ENCODE peak calls at places on chromosome 4, in seven cellular contexts. One of them, this sample, is unnamed.

GRCh38 chr4:168199262-168199957 is 107.1 kb downstream of the ANXA10 start:
- DNase-seq in WTC11: no peak
- DNase-seq in mucosa of descending colon: no peak
- DNase-seq in astrocyte: no peak
- DNase-seq in coronary artery: no peak
- DNase-seq in GM10248: no peak
- DNase-seq in bronchial epithelial cell: no peak
- DNase-seq in this sample: no peak

GRCh38 chr4:11634283-11634682 is 205.6 kb upstream of the HS3ST1 start:
- DNase-seq in WTC11: no peak
- DNase-seq in coronary artery: no peak
- DNase-seq in astrocyte: no peak
- DNase-seq in bronchial epithelial cell: peak
- DNase-seq in mucosa of descending colon: peak
- DNase-seq in GM10248: no peak
- DNase-seq in this sample: no peak

GRCh38 chr4:1784395-1784788 is 8.7 kb upstream of the FGFR3 start:
- DNase-seq in coronary artery: no peak
- DNase-seq in astrocyte: no peak
- DNase-seq in mucosa of descending colon: no peak
- DNase-seq in bronchial epithelial cell: no peak
- DNase-seq in WTC11: no peak
- DNase-seq in GM10248: no peak
- DNase-seq in this sample: no peak

GRCh38 chr4:182589100-182589499 is 328.1 kb downstream of the DCTD start:
- DNase-seq in coronary artery: no peak
- DNase-seq in GM10248: no peak
- DNase-seq in mucosa of descending colon: no peak
- DNase-seq in astrocyte: no peak
- DNase-seq in WTC11: no peak
- DNase-seq in bronchial epithelial cell: no peak
- DNase-seq in this sample: no peak

GRCh38 chr4:80336582-80336981 is 1.1 kb downstream of the CFAP299 start:
- DNase-seq in WTC11: peak
- DNase-seq in mucosa of descending colon: peak
- DNase-seq in astrocyte: peak
- DNase-seq in bronchial epithelial cell: peak
- DNase-seq in coronary artery: no peak
- DNase-seq in GM10248: no peak
- DNase-seq in this sample: no peak

GRCh38 chr4:147828361-147828760 is 96.5 kb downstream of the ARHGAP10 start:
- DNase-seq in coronary artery: no peak
- DNase-seq in astrocyte: peak
- DNase-seq in GM10248: no peak
- DNase-seq in mucosa of descending colon: no peak
- DNase-seq in bronchial epithelial cell: peak
- DNase-seq in WTC11: no peak
- DNase-seq in this sample: no peak

GRCh38 chr4:663438-664428 is 10.3 kb downstream of the ATP5ME start:
- DNase-seq in mucosa of descending colon: peak
- DNase-seq in WTC11: peak
- DNase-seq in bronchial epithelial cell: no peak
- DNase-seq in coronary artery: no peak
- DNase-seq in astrocyte: no peak
- DNase-seq in GM10248: peak
- DNase-seq in this sample: no peak

GRCh38 chr4:151917145-151917775 is 156.5 kb upstream of the GATB start:
- DNase-seq in mucosa of descending colon: no peak
- DNase-seq in bronchial epithelial cell: no peak
- DNase-seq in coronary artery: no peak
- DNase-seq in astrocyte: no peak
- DNase-seq in WTC11: no peak
- DNase-seq in GM10248: no peak
- DNase-seq in this sample: no peak

GRCh38 chr4:171956678-171957077 is 143.5 kb downstream of the GALNTL6 start:
- DNase-seq in mucosa of descending colon: no peak
- DNase-seq in astrocyte: no peak
- DNase-seq in GM10248: no peak
- DNase-seq in coronary artery: no peak
- DNase-seq in WTC11: no peak
- DNase-seq in bronchial epithelial cell: peak
- DNase-seq in this sample: no peak

GRCh38 chr4:140213736-140214135 is 59.8 kb upstream of the MAML3 start:
- DNase-seq in astrocyte: peak
- DNase-seq in bronchial epithelial cell: peak
- DNase-seq in WTC11: no peak
- DNase-seq in GM10248: no peak
- DNase-seq in mucosa of descending colon: no peak
- DNase-seq in coronary artery: no peak
- DNase-seq in this sample: no peak

GRCh38 chr4:158302076-158302866 is 92.0 kb downstream of the TMEM144 start:
- DNase-seq in coronary artery: no peak
- DNase-seq in GM10248: no peak
- DNase-seq in astrocyte: peak
- DNase-seq in bronchial epithelial cell: peak
- DNase-seq in WTC11: no peak
- DNase-seq in mucosa of descending colon: no peak
- DNase-seq in this sample: no peak

GRCh38 chr4:48974979-48975640 is 11.0 kb upstream of the CWH43 start:
- DNase-seq in WTC11: no peak
- DNase-seq in bronchial epithelial cell: no peak
- DNase-seq in mucosa of descending colon: no peak
- DNase-seq in astrocyte: no peak
- DNase-seq in GM10248: no peak
- DNase-seq in coronary artery: no peak
- DNase-seq in this sample: no peak

GRCh38 chr4:104728380-104729122 is 233.9 kb upstream of the CXXC4 start:
- DNase-seq in mucosa of descending colon: no peak
- DNase-seq in WTC11: no peak
- DNase-seq in GM10248: no peak
- DNase-seq in bronchial epithelial cell: peak
- DNase-seq in astrocyte: peak
- DNase-seq in coronary artery: no peak
- DNase-seq in this sample: no peak

GRCh38 chr4:53929955-53930798 is 134.2 kb downstream of the CHIC2 start:
- DNase-seq in astrocyte: peak
- DNase-seq in mucosa of descending colon: peak
- DNase-seq in bronchial epithelial cell: peak
- DNase-seq in coronary artery: peak
- DNase-seq in WTC11: peak
- DNase-seq in GM10248: peak
- DNase-seq in this sample: no peak

GRCh38 chr4:2252530-2252924 is 9.4 kb downstream of the MXD4 start:
- DNase-seq in astrocyte: no peak
- DNase-seq in GM10248: no peak
- DNase-seq in WTC11: no peak
- DNase-seq in bronchial epithelial cell: no peak
- DNase-seq in mucosa of descending colon: no peak
- DNase-seq in coronary artery: no peak
- DNase-seq in this sample: no peak

GRCh38 chr4:186029731-186030421 is 39.1 kb upstream of the TLR3 start:
- DNase-seq in GM10248: no peak
- DNase-seq in coronary artery: peak
- DNase-seq in astrocyte: peak
- DNase-seq in bronchial epithelial cell: peak
- DNase-seq in mucosa of descending colon: peak
- DNase-seq in WTC11: peak
- DNase-seq in this sample: no peak

GRCh38 chr4:182143086-182143821 is 99.9 kb upstream of the TENM3 start:
- DNase-seq in mucosa of descending colon: peak
- DNase-seq in coronary artery: no peak
- DNase-seq in astrocyte: peak
- DNase-seq in bronchial epithelial cell: no peak
- DNase-seq in GM10248: no peak
- DNase-seq in WTC11: peak
- DNase-seq in this sample: no peak

GRCh38 chr4:84852081-84852480 is 114.4 kb downstream of the WDFY3 start:
- DNase-seq in GM10248: no peak
- DNase-seq in WTC11: no peak
- DNase-seq in mucosa of descending colon: no peak
- DNase-seq in astrocyte: peak
- DNase-seq in coronary artery: no peak
- DNase-seq in bronchial epithelial cell: no peak
- DNase-seq in this sample: no peak

GRCh38 chr4:111838406-111838930 is 306.8 kb upstream of the FAM241A start:
- DNase-seq in astrocyte: no peak
- DNase-seq in WTC11: no peak
- DNase-seq in coronary artery: no peak
- DNase-seq in bronchial epithelial cell: no peak
- DNase-seq in GM10248: peak
- DNase-seq in mucosa of descending colon: no peak
- DNase-seq in this sample: no peak

GRCh38 chr4:41209187-41209586 is 5.2 kb downstream of the APBB2 start:
- DNase-seq in bronchial epithelial cell: no peak
- DNase-seq in coronary artery: no peak
- DNase-seq in astrocyte: peak
- DNase-seq in mucosa of descending colon: peak
- DNase-seq in WTC11: no peak
- DNase-seq in GM10248: no peak
- DNase-seq in this sample: no peak

GRCh38 chr4:143207555-143207954 is 22.8 kb downstream of the USP38 start:
- DNase-seq in astrocyte: no peak
- DNase-seq in mucosa of descending colon: no peak
- DNase-seq in coronary artery: no peak
- DNase-seq in GM10248: no peak
- DNase-seq in bronchial epithelial cell: peak
- DNase-seq in WTC11: no peak
- DNase-seq in this sample: no peak

GRCh38 chr4:143199503-143199902 is 14.8 kb downstream of the USP38 start:
- DNase-seq in astrocyte: no peak
- DNase-seq in WTC11: no peak
- DNase-seq in mucosa of descending colon: no peak
- DNase-seq in coronary artery: no peak
- DNase-seq in GM10248: no peak
- DNase-seq in bronchial epithelial cell: no peak
- DNase-seq in this sample: no peak

GRCh38 chr4:143203577-143203976 is 18.9 kb downstream of the USP38 start:
- DNase-seq in mucosa of descending colon: no peak
- DNase-seq in GM10248: no peak
- DNase-seq in bronchial epithelial cell: no peak
- DNase-seq in coronary artery: no peak
- DNase-seq in WTC11: no peak
- DNase-seq in astrocyte: no peak
- DNase-seq in this sample: no peak

GRCh38 chr4:143202824-143203223 is 18.1 kb downstream of the USP38 start:
- DNase-seq in astrocyte: no peak
- DNase-seq in WTC11: no peak
- DNase-seq in GM10248: no peak
- DNase-seq in coronary artery: no peak
- DNase-seq in mucosa of descending colon: no peak
- DNase-seq in bronchial epithelial cell: peak
- DNase-seq in this sample: no peak
- TF ChIP-seq CTCF in astrocyte: peak
- TF ChIP-seq CTCF in WTC11: no peak
- TF ChIP-seq CTCF in GM10248: peak
- TF ChIP-seq CTCF in coronary artery: peak
- TF ChIP-seq CTCF in mucosa of descending colon: no peak
- TF ChIP-seq CTCF in bronchial epithelial cell: no peak
- TF ChIP-seq CTCF in this sample: peak

DNA sequence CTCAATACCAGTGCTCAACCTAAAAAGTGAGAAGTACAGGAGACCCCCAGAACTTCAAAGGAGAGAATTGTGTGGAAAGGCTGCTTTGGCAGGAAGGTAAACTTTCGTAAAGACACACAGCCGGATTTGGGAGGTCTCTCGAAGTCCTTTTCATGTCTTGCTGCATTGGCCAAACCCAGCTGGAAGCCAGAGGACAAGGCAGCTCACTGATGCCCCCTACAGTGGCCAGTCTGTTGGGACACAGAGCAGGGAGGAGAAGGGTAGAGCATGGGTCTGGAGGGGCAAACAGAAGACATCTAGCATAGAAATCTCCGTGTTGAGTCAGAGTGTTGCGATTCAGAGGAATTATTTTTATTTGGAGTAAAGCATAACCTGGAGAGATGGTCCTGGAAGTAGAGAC is 198.9 kb downstream of the ANK2 start:
- DNase-seq in WTC11: peak
- DNase-seq in GM10248: no peak
- DNase-seq in bronchial epithelial cell: no peak
- DNase-seq in mucosa of descending colon: no peak
- DNase-seq in coronary artery: no peak
- DNase-seq in astrocyte: no peak
- DNase-seq in this sample: no peak
- TF ChIP-seq CTCF in WTC11: peak
- TF ChIP-seq CTCF in GM10248: no peak
- TF ChIP-seq CTCF in bronchial epithelial cell: no peak
- TF ChIP-seq CTCF in mucosa of descending colon: no peak
- TF ChIP-seq CTCF in coronary artery: no peak
- TF ChIP-seq CTCF in astrocyte: no peak
- TF ChIP-seq CTCF in this sample: no peak

DNA sequence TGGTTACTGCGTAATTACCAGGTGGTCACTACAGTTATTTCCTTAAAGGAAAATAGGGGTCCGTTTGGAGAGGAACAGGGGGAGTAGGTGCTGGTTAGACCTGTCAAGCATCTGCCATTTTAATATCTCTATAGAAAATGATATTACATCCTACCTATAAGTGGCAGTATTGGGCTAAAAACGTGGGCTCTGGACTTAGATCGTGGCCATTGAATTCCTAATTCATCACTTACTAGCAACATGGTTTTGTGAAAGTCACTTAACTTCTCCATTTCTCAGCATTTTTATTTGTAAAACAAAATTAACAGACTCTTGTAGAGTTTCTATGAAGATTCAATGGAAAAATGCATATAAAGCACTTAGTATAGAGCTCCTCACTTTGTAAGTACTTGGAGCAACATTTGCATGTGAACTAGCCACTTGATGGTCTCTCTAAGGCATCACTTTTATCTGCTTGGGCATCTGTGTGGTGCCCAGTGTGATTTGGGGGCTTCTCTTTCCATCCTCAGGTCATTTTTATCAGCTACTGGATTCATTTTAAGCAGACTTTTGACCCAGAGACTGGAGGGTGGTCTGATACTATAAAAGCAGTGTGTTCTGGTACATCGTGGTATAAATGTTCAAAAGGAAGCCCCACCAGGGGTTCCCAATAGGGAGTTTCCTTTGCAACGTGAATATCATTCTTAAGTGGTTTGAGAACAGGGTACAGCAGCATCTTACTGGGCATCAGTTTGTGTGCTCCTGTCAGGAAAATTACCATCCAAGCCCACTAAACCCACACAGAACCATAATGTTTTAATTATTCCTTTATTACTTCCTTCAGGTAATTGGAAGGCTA is 42.7 kb upstream of the RASSF6 start:
- DNase-seq in WTC11: no peak
- DNase-seq in GM10248: peak
- DNase-seq in coronary artery: no peak
- DNase-seq in mucosa of descending colon: no peak
- DNase-seq in bronchial epithelial cell: peak
- DNase-seq in astrocyte: peak
- DNase-seq in this sample: no peak
- TF ChIP-seq CTCF in WTC11: no peak
- TF ChIP-seq CTCF in GM10248: peak
- TF ChIP-seq CTCF in coronary artery: no peak
- TF ChIP-seq CTCF in mucosa of descending colon: no peak
- TF ChIP-seq CTCF in bronchial epithelial cell: peak
- TF ChIP-seq CTCF in astrocyte: peak
- TF ChIP-seq CTCF in this sample: peak

DNA sequence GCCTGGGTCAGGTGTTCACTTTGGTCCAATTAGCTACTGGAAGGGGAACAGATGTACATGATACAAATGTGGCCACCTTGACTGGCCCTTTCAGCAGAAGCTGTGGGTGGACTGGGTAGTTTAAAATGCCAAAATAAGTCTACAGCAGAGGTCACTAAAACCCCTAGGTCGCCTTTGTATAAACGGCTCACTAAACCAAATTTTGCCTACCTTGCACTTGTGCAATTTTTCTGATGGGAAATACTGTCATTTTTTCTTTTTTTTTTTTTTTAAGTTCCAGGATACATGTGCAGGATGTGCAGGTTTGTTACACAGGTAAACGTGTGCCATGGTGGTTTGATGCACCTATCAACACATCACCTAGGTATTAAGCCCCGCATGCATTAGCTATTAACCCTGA is 109.8 kb downstream of the EGF start:
- DNase-seq in WTC11: no peak
- DNase-seq in coronary artery: no peak
- DNase-seq in mucosa of descending colon: no peak
- DNase-seq in bronchial epithelial cell: no peak
- DNase-seq in astrocyte: no peak
- DNase-seq in GM10248: no peak
- DNase-seq in this sample: no peak
- TF ChIP-seq CTCF in WTC11: no peak
- TF ChIP-seq CTCF in coronary artery: no peak
- TF ChIP-seq CTCF in mucosa of descending colon: no peak
- TF ChIP-seq CTCF in bronchial epithelial cell: no peak
- TF ChIP-seq CTCF in astrocyte: no peak
- TF ChIP-seq CTCF in GM10248: no peak
- TF ChIP-seq CTCF in this sample: no peak

This sample was measured in type B pancreatic cell.